ENCODE peak calls at places on chromosomes 12 and 14, in eight cellular contexts. One of them, this sample, is unnamed.

GRCh38 chr12:12336049-12336411 is 14.0 kb downstream of the MANSC1 start:
- DNase-seq in stomach: peak; percentile 42
- DNase-seq in GM12892: no peak
- DNase-seq in tibial nerve: no peak
- DNase-seq in endothelial cell of umbilical vein: peak; percentile 39
- DNase-seq in T-helper 1 cell: no peak
- DNase-seq in OCI-LY7: no peak
- DNase-seq in EH: peak; percentile 41
- DNase-seq in this sample: peak; percentile 40

GRCh38 chr14:101980700-101981099 is 16.3 kb downstream of the DYNC1H1 start:
- DNase-seq in stomach: peak; percentile 73
- DNase-seq in GM12892: no peak
- DNase-seq in tibial nerve: peak; percentile 77
- DNase-seq in endothelial cell of umbilical vein: peak; percentile 90
- DNase-seq in T-helper 1 cell: no peak
- DNase-seq in OCI-LY7: peak; percentile 51
- DNase-seq in EH: peak; percentile 99
- DNase-seq in this sample: peak; percentile 100

GRCh38 chr14:64614214-64614613 is 64.5 kb downstream of the PPP1R36 start:
- DNase-seq in stomach: no peak
- DNase-seq in GM12892: no peak
- DNase-seq in tibial nerve: no peak
- DNase-seq in endothelial cell of umbilical vein: no peak
- DNase-seq in T-helper 1 cell: no peak
- DNase-seq in OCI-LY7: no peak
- DNase-seq in EH: no peak
- DNase-seq in this sample: no peak

GRCh38 chr14:37147310-37147875 is 25.0 kb downstream of the SLC25A21 start:
- DNase-seq in stomach: no peak
- DNase-seq in GM12892: no peak
- DNase-seq in tibial nerve: no peak
- DNase-seq in endothelial cell of umbilical vein: no peak
- DNase-seq in T-helper 1 cell: no peak
- DNase-seq in OCI-LY7: no peak
- DNase-seq in EH: peak; percentile 37
- DNase-seq in this sample: no peak

GRCh38 chr12:65156366-65156831 is 13.0 kb upstream of the LEMD3 start:
- DNase-seq in stomach: no peak
- DNase-seq in GM12892: peak; percentile 7
- DNase-seq in tibial nerve: no peak
- DNase-seq in endothelial cell of umbilical vein: peak; percentile 45
- DNase-seq in T-helper 1 cell: no peak
- DNase-seq in OCI-LY7: peak; percentile 34
- DNase-seq in EH: no peak
- DNase-seq in this sample: no peak

GRCh38 chr12:84924956-84925355 is 12.4 kb upstream of the SLC6A15 start:
- DNase-seq in stomach: no peak
- DNase-seq in GM12892: no peak
- DNase-seq in tibial nerve: no peak
- DNase-seq in endothelial cell of umbilical vein: no peak
- DNase-seq in T-helper 1 cell: no peak
- DNase-seq in OCI-LY7: no peak
- DNase-seq in EH: no peak
- DNase-seq in this sample: peak; percentile 70

GRCh38 chr14:96156804-96157760 is 47.6 kb upstream of the BDKRB2 start:
- DNase-seq in stomach: peak; percentile 24
- DNase-seq in GM12892: no peak
- DNase-seq in tibial nerve: no peak
- DNase-seq in endothelial cell of umbilical vein: no peak
- DNase-seq in T-helper 1 cell: no peak
- DNase-seq in OCI-LY7: no peak
- DNase-seq in EH: no peak
- DNase-seq in this sample: no peak

GRCh38 chr12:48000878-48001321 is 3.4 kb downstream of the COL2A1 start:
- DNase-seq in stomach: no peak
- DNase-seq in GM12892: no peak
- DNase-seq in tibial nerve: no peak
- DNase-seq in endothelial cell of umbilical vein: peak; percentile 44
- DNase-seq in T-helper 1 cell: no peak
- DNase-seq in OCI-LY7: no peak
- DNase-seq in EH: peak; percentile 75
- DNase-seq in this sample: peak; percentile 75

GRCh38 chr12:97097734-97098133 is 190.7 kb downstream of the NEDD1 start:
- DNase-seq in stomach: no peak
- DNase-seq in GM12892: no peak
- DNase-seq in tibial nerve: no peak
- DNase-seq in endothelial cell of umbilical vein: no peak
- DNase-seq in T-helper 1 cell: no peak
- DNase-seq in OCI-LY7: no peak
- DNase-seq in EH: no peak
- DNase-seq in this sample: no peak